ENCODE peak calls at places on chromosome 16, in four cellular contexts. H is NCI-H1048, C is epithelial cell of esophagus, O is HEK293T. I is an unnamed sample.

GRCh38 chr16:3577302-3577752 is at the start of gene NLRC3:
- DNase-seq in H (no peak), C (no peak), O (no peak), I (no peak)

GRCh38 chr16:30768583-30769181 is 6.6 kb downstream of the RNF40 start:
- DNase-seq in H (no peak), C (no peak), O (no peak), I (no peak)

GRCh38 chr16:23504076-23504452 is 6.2 kb downstream of the GGA2 start:
- DNase-seq in H (no peak), C (peak), O (no peak), I (no peak)

GRCh38 chr16:69073181-69073669 is 32.2 kb upstream of the HAS3 start:
- DNase-seq in H (no peak), C (peak), O (no peak), I (no peak)

GRCh38 chr16:78523212-78523995 is 423.9 kb downstream of the WWOX start:
- DNase-seq in H (no peak), C (no peak), O (peak), I (no peak)

GRCh38 chr16:86713021-86713631 is 134.8 kb downstream of the FOXL1 start:
- DNase-seq in H (no peak), C (no peak), O (no peak), I (no peak)

GRCh38 chr16:89505204-89506112 is 2.7 kb upstream of the SPG7 start:
- DNase-seq in H (no peak), C (peak), O (no peak), I (no peak)

GRCh38 chr16:15644306-15644961 is 1.5 kb upstream of the MARF1 start:
- DNase-seq in H (no peak), C (peak), O (no peak), I (no peak)

GRCh38 chr16:83247767-83248372 is 559.9 kb upstream of the HSBP1 start:
- DNase-seq in H (no peak), C (no peak), O (no peak), I (no peak)

GRCh38 chr16:68289202-68289601 is 21.5 kb downstream of the SLC7A6OS start:
- DNase-seq in H (no peak), C (no peak), O (no peak), I (no peak)

GRCh38 chr16:75648265-75649076 is 898 bp downstream of the TERF2IP start:
- DNase-seq in H (no peak), C (peak), O (peak), I (peak)

GRCh38 chr16:50102046-50102756 is 36.4 kb downstream of the HEATR3 start:
- DNase-seq in H (no peak), C (peak), O (no peak), I (no peak)

GRCh38 chr16:4947722-4948503 is 10.2 kb upstream of the SEC14L5 start:
- DNase-seq in H (no peak), C (no peak), O (no peak), I (peak)

GRCh38 chr16:80610489-80611156 is 69.8 kb downstream of the DYNLRB2 start:
- DNase-seq in H (no peak), C (no peak), O (no peak), I (no peak)

GRCh38 chr16:25177831-25178688 is 38.7 kb upstream of the AQP8 start:
- DNase-seq in H (no peak), C (no peak), O (no peak), I (no peak)

GRCh38 chr16:86307518-86307903 is 202.8 kb upstream of the FOXF1 start:
- DNase-seq in H (no peak), C (peak), O (no peak), I (no peak)

GRCh38 chr16:3023415-3023668 is 400 bp downstream of the HCFC1R1 start:
- DNase-seq in H (no peak), C (peak), O (no peak), I (no peak)

GRCh38 chr16:82169861-82170845 is at the start of gene MPHOSPH6:
- DNase-seq in H (peak), C (peak), O (peak), I (peak)

GRCh38 chr16:35391328-35391727 is 1931.9 kb downstream of the TP53TG3F start:
- DNase-seq in H (no peak), C (peak), O (peak), I (peak)

GRCh38 chr16:10641953-10642949 is 52.5 kb downstream of the TEKT5 start:
- DNase-seq in H (no peak), C (no peak), O (no peak), I (peak)

GRCh38 chr16:2953706-2954105 is 10.4 kb upstream of the KREMEN2 start:
- DNase-seq in H (no peak), C (no peak), O (no peak), I (no peak)

GRCh38 chr16:88622125-88622524 is 16.2 kb upstream of the IL17C start:
- DNase-seq in H (no peak), C (no peak), O (no peak), I (no peak)

GRCh38 chr16:19223235-19223847 is 55.3 kb downstream of the SYT17 start:
- DNase-seq in H (no peak), C (no peak), O (peak), I (peak)

GRCh38 chr16:53773881-53774280 is 69.9 kb downstream of the FTO start:
- DNase-seq in H (no peak), C (no peak), O (no peak), I (no peak)

GRCh38 chr16:2496223-2497115 is 17.3 kb upstream of the ATP6V0C start:
- DNase-seq in H (no peak), C (no peak), O (no peak), I (no peak)

GRCh38 chr16:17469742-17470001 is 1.1 kb downstream of the XYLT1 start:
- DNase-seq in H (no peak), C (no peak), O (no peak), I (no peak)

GRCh38 chr16:50558913-50559312 is 10.7 kb downstream of the NKD1 start:
- DNase-seq in H (no peak), C (no peak), O (no peak), I (no peak)

GRCh38 chr16:31707743-31708335 is 165.8 kb upstream of the ZNF267 start:
- DNase-seq in H (no peak), C (no peak), O (no peak), I (no peak)

GRCh38 chr16:67713647-67714273 is 5.4 kb downstream of the GFOD2 start:
- DNase-seq in H (no peak), C (no peak), O (no peak), I (no peak)

GRCh38 chr16:66205287-66206167 is 161.0 kb upstream of the CDH5 start:
- DNase-seq in H (no peak), C (peak), O (no peak), I (no peak)

I was measured in WTC11.